ENCODE peak calls at places on chromosomes 5 and 9, in ten cellular contexts. One of them, this sample, is unnamed.

GRCh38 chr9:137156567-137157375 is 13.1 kb downstream of the LRRC26 start:
- DNase-seq in A549: no peak
- DNase-seq in ovary: no peak
- DNase-seq in neural progenitor cell: peak; percentile 61
- DNase-seq in HFF-Myc: no peak
- DNase-seq in fibroblast of pulmonary artery: peak; percentile 50
- DNase-seq in fibroblast of the aortic adventitia: peak; percentile 41
- DNase-seq in mammary epithelial cell: no peak
- DNase-seq in fibroblast of lung: no peak
- DNase-seq in CD8-positive, alpha-beta T cell: peak; percentile 39
- DNase-seq in this sample: no peak

GRCh38 chr9:110526426-110526825 is 53.1 kb downstream of the SVEP1 start:
- DNase-seq in A549: no peak
- DNase-seq in ovary: no peak
- DNase-seq in neural progenitor cell: no peak
- DNase-seq in HFF-Myc: peak; percentile 97
- DNase-seq in fibroblast of pulmonary artery: peak; percentile 85
- DNase-seq in fibroblast of the aortic adventitia: peak; percentile 89
- DNase-seq in mammary epithelial cell: peak; percentile 56
- DNase-seq in fibroblast of lung: peak; percentile 75
- DNase-seq in CD8-positive, alpha-beta T cell: no peak
- DNase-seq in this sample: peak; percentile 84

GRCh38 chr5:157772077-157772613 is 28.6 kb downstream of the LSM11 start:
- DNase-seq in A549: no peak
- DNase-seq in ovary: no peak
- DNase-seq in neural progenitor cell: peak; percentile 7
- DNase-seq in HFF-Myc: no peak
- DNase-seq in fibroblast of pulmonary artery: no peak
- DNase-seq in fibroblast of the aortic adventitia: no peak
- DNase-seq in mammary epithelial cell: no peak
- DNase-seq in fibroblast of lung: no peak
- DNase-seq in CD8-positive, alpha-beta T cell: no peak
- DNase-seq in this sample: no peak

GRCh38 chr5:139708877-139709586 is 60.9 kb downstream of the CXXC5 start:
- DNase-seq in A549: no peak
- DNase-seq in ovary: no peak
- DNase-seq in neural progenitor cell: peak; percentile 84
- DNase-seq in HFF-Myc: no peak
- DNase-seq in fibroblast of pulmonary artery: no peak
- DNase-seq in fibroblast of the aortic adventitia: peak; percentile 54
- DNase-seq in mammary epithelial cell: no peak
- DNase-seq in fibroblast of lung: peak; percentile 76
- DNase-seq in CD8-positive, alpha-beta T cell: no peak
- DNase-seq in this sample: no peak

GRCh38 chr9:109793921-109794320 is 13.9 kb downstream of the PALM2AKAP2 start:
- DNase-seq in A549: no peak
- DNase-seq in ovary: no peak
- DNase-seq in neural progenitor cell: no peak
- DNase-seq in HFF-Myc: no peak
- DNase-seq in fibroblast of pulmonary artery: no peak
- DNase-seq in fibroblast of the aortic adventitia: no peak
- DNase-seq in mammary epithelial cell: no peak
- DNase-seq in fibroblast of lung: no peak
- DNase-seq in CD8-positive, alpha-beta T cell: no peak
- DNase-seq in this sample: no peak

GRCh38 chr9:75184471-75184870 is 96.2 kb downstream of the OSTF1 start:
- DNase-seq in A549: no peak
- DNase-seq in ovary: no peak
- DNase-seq in neural progenitor cell: no peak
- DNase-seq in HFF-Myc: no peak
- DNase-seq in fibroblast of pulmonary artery: no peak
- DNase-seq in fibroblast of the aortic adventitia: no peak
- DNase-seq in mammary epithelial cell: no peak
- DNase-seq in fibroblast of lung: no peak
- DNase-seq in CD8-positive, alpha-beta T cell: no peak
- DNase-seq in this sample: no peak

GRCh38 chr5:156529902-156530301 is 202.9 kb downstream of the SGCD start:
- DNase-seq in A549: no peak
- DNase-seq in ovary: no peak
- DNase-seq in neural progenitor cell: no peak
- DNase-seq in HFF-Myc: no peak
- DNase-seq in fibroblast of pulmonary artery: no peak
- DNase-seq in fibroblast of the aortic adventitia: no peak
- DNase-seq in mammary epithelial cell: no peak
- DNase-seq in fibroblast of lung: no peak
- DNase-seq in CD8-positive, alpha-beta T cell: no peak
- DNase-seq in this sample: no peak

GRCh38 chr5:175461370-175461769 is 17.0 kb upstream of the SFXN1 start:
- DNase-seq in A549: no peak
- DNase-seq in ovary: no peak
- DNase-seq in neural progenitor cell: no peak
- DNase-seq in HFF-Myc: no peak
- DNase-seq in fibroblast of pulmonary artery: no peak
- DNase-seq in fibroblast of the aortic adventitia: no peak
- DNase-seq in mammary epithelial cell: no peak
- DNase-seq in fibroblast of lung: no peak
- DNase-seq in CD8-positive, alpha-beta T cell: no peak
- DNase-seq in this sample: no peak

GRCh38 chr5:172757394-172758010 is 13.5 kb downstream of the DUSP1 start:
- DNase-seq in A549: no peak
- DNase-seq in ovary: no peak
- DNase-seq in neural progenitor cell: no peak
- DNase-seq in HFF-Myc: no peak
- DNase-seq in fibroblast of pulmonary artery: no peak
- DNase-seq in fibroblast of the aortic adventitia: no peak
- DNase-seq in mammary epithelial cell: no peak
- DNase-seq in fibroblast of lung: no peak
- DNase-seq in CD8-positive, alpha-beta T cell: no peak
- DNase-seq in this sample: no peak

GRCh38 chr5:172758836-172759149 is 12.2 kb downstream of the DUSP1 start:
- DNase-seq in A549: no peak
- DNase-seq in ovary: no peak
- DNase-seq in neural progenitor cell: no peak
- DNase-seq in HFF-Myc: no peak
- DNase-seq in fibroblast of pulmonary artery: no peak
- DNase-seq in fibroblast of the aortic adventitia: no peak
- DNase-seq in mammary epithelial cell: no peak
- DNase-seq in fibroblast of lung: no peak
- DNase-seq in CD8-positive, alpha-beta T cell: no peak
- DNase-seq in this sample: no peak

GRCh38 chr5:172760136-172760535 is 10.9 kb downstream of the DUSP1 start:
- DNase-seq in A549: no peak
- DNase-seq in ovary: no peak
- DNase-seq in neural progenitor cell: no peak
- DNase-seq in HFF-Myc: no peak
- DNase-seq in fibroblast of pulmonary artery: no peak
- DNase-seq in fibroblast of the aortic adventitia: no peak
- DNase-seq in mammary epithelial cell: no peak
- DNase-seq in fibroblast of lung: no peak
- DNase-seq in CD8-positive, alpha-beta T cell: no peak
- DNase-seq in this sample: no peak

GRCh38 chr5:172756764-172757393 is 14.1 kb downstream of the DUSP1 start:
- DNase-seq in A549: no peak
- DNase-seq in ovary: no peak
- DNase-seq in neural progenitor cell: no peak
- DNase-seq in HFF-Myc: no peak
- DNase-seq in fibroblast of pulmonary artery: no peak
- DNase-seq in fibroblast of the aortic adventitia: no peak
- DNase-seq in mammary epithelial cell: no peak
- DNase-seq in fibroblast of lung: no peak
- DNase-seq in CD8-positive, alpha-beta T cell: no peak
- DNase-seq in this sample: no peak

DNA sequence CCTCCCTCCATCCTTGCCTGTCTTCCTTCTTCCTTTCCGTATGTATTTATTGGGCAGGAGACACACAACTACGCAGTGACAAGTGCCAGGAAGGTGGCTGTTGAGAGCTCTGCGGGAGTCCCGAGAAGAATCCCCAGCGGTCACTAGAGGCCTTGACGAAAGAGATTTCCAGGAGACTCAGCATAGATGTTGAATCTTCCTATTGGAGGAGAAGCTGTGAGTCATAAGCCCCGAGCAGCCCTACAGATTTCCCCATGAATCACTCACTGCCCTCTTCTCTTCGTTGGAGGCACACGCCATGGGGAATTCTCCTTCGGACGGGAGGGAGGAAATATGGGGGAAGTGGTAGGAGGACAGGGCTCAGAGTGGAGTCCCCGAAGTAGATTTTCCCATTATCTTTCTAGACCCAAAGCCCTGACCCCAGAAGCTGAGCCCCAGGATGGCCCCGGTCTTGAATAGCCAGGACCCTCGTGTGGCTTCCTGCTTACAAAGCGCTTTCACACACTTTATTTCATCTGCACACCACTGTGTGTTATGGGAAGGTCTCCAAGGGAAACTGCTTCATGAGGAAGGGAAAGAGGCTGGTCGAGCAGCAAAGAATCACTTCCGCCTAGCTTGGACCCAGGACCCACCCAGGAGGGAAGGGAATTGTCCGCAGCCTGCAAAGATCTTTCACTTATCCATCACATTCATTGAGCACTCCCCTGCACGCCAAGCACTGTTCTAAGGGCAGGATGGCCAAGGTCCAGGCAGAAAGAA is 12.7 kb downstream of the DUSP1 start:
- DNase-seq in A549: peak; percentile 91
- DNase-seq in ovary: no peak
- DNase-seq in neural progenitor cell: peak; percentile 37
- DNase-seq in HFF-Myc: no peak
- DNase-seq in fibroblast of pulmonary artery: peak; percentile 97
- DNase-seq in fibroblast of the aortic adventitia: peak; percentile 90
- DNase-seq in mammary epithelial cell: peak; percentile 60
- DNase-seq in fibroblast of lung: peak; percentile 97
- DNase-seq in CD8-positive, alpha-beta T cell: no peak
- DNase-seq in this sample: peak; percentile 86
- H3K4me3 ChIP-seq in A549: no peak overlapping the region
- H3K4me3 ChIP-seq in ovary: no peak overlapping the region
- H3K4me3 ChIP-seq in neural progenitor cell: no peak overlapping the region
- H3K4me3 ChIP-seq in HFF-Myc: no peak overlapping the region
- H3K4me3 ChIP-seq in fibroblast of pulmonary artery: no peak overlapping the region
- H3K4me3 ChIP-seq in fibroblast of the aortic adventitia: no peak overlapping the region
- H3K4me3 ChIP-seq in mammary epithelial cell: no peak overlapping the region
- H3K4me3 ChIP-seq in fibroblast of lung: no peak overlapping the region
- H3K4me3 ChIP-seq in CD8-positive, alpha-beta T cell: no peak overlapping the region
- H3K4me3 ChIP-seq in this sample: no peak overlapping the region

GRCh38 chr5:54442271-54442670 is 13.2 kb upstream of the HSPB3 start:
- DNase-seq in A549: no peak
- DNase-seq in ovary: no peak
- DNase-seq in neural progenitor cell: no peak
- DNase-seq in HFF-Myc: no peak
- DNase-seq in fibroblast of pulmonary artery: no peak
- DNase-seq in fibroblast of the aortic adventitia: peak; percentile 20
- DNase-seq in mammary epithelial cell: peak; percentile 44
- DNase-seq in fibroblast of lung: peak; percentile 27
- DNase-seq in CD8-positive, alpha-beta T cell: no peak
- DNase-seq in this sample: no peak

GRCh38 chr5:54440456-54440893 is 15.0 kb upstream of the HSPB3 start:
- DNase-seq in A549: no peak
- DNase-seq in ovary: no peak
- DNase-seq in neural progenitor cell: no peak
- DNase-seq in HFF-Myc: no peak
- DNase-seq in fibroblast of pulmonary artery: no peak
- DNase-seq in fibroblast of the aortic adventitia: no peak
- DNase-seq in mammary epithelial cell: peak; percentile 26
- DNase-seq in fibroblast of lung: no peak
- DNase-seq in CD8-positive, alpha-beta T cell: no peak
- DNase-seq in this sample: no peak

GRCh38 chr5:54446169-54446786 is 9.2 kb upstream of the HSPB3 start:
- DNase-seq in A549: no peak
- DNase-seq in ovary: no peak
- DNase-seq in neural progenitor cell: no peak
- DNase-seq in HFF-Myc: no peak
- DNase-seq in fibroblast of pulmonary artery: no peak
- DNase-seq in fibroblast of the aortic adventitia: peak; percentile 35
- DNase-seq in mammary epithelial cell: no peak
- DNase-seq in fibroblast of lung: no peak
- DNase-seq in CD8-positive, alpha-beta T cell: no peak
- DNase-seq in this sample: no peak

GRCh38 chr5:54445691-54446090 is 9.8 kb upstream of the HSPB3 start:
- DNase-seq in A549: no peak
- DNase-seq in ovary: no peak
- DNase-seq in neural progenitor cell: no peak
- DNase-seq in HFF-Myc: no peak
- DNase-seq in fibroblast of pulmonary artery: no peak
- DNase-seq in fibroblast of the aortic adventitia: no peak
- DNase-seq in mammary epithelial cell: no peak
- DNase-seq in fibroblast of lung: no peak
- DNase-seq in CD8-positive, alpha-beta T cell: no peak
- DNase-seq in this sample: no peak

DNA sequence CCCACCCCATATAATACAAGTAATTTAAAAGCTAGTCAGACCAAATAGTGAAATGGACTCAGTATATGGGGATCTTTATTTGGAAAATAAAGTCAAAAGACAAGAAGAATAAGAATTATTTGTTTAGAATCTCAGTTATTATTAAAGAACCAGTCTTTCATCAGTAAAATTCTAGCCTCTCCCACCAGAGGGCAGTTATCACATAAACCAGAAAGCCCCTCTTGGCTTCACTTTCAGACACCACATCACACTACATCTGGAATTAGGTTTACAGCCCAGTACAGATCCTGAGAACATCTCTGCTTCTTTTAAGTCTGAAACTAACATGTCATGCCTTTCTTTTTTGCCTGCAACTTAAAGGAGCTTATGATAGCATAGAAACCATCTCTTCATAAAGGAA is 12.2 kb upstream of the HSPB3 start:
- DNase-seq in A549: peak; percentile 27
- DNase-seq in ovary: no peak
- DNase-seq in neural progenitor cell: peak; percentile 51
- DNase-seq in HFF-Myc: no peak
- DNase-seq in fibroblast of pulmonary artery: peak; percentile 66
- DNase-seq in fibroblast of the aortic adventitia: peak; percentile 75
- DNase-seq in mammary epithelial cell: peak; percentile 2
- DNase-seq in fibroblast of lung: peak; percentile 25
- DNase-seq in CD8-positive, alpha-beta T cell: no peak
- DNase-seq in this sample: peak; percentile 46
- TF ChIP-seq CTCF in A549: peak; percentile 57
- TF ChIP-seq CTCF in ovary: peak; percentile 14
- TF ChIP-seq CTCF in neural progenitor cell: peak; percentile 61
- TF ChIP-seq CTCF in HFF-Myc: peak; percentile 50
- TF ChIP-seq CTCF in fibroblast of pulmonary artery: peak; percentile 64
- TF ChIP-seq CTCF in fibroblast of the aortic adventitia: peak; percentile 56
- TF ChIP-seq CTCF in mammary epithelial cell: peak; percentile 3
- TF ChIP-seq CTCF in fibroblast of lung: peak; percentile 68
- TF ChIP-seq CTCF in CD8-positive, alpha-beta T cell: peak; percentile 21
- TF ChIP-seq CTCF in this sample: peak; percentile 55

DNA sequence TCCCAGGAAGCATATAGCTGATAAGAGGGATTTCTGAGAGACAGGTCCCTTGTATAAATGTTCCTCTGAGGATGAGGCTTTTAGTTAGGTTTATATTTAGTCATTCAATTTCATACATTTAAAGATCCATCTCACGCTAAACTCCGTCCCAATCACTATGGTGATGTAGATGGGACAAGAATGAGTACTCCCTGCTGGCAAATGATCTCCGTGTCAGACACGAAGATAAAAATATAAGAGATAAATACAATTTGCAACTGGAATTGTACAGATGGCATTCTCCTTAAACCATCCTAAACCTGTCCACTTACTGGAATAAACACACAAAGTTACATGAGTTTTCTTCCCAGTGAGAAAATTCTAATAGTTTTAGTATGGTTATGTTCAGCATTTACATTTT is 233.0 kb downstream of the PRR16 start:
- DNase-seq in A549: no peak
- DNase-seq in ovary: no peak
- DNase-seq in neural progenitor cell: no peak
- DNase-seq in HFF-Myc: no peak
- DNase-seq in fibroblast of pulmonary artery: no peak
- DNase-seq in fibroblast of the aortic adventitia: no peak
- DNase-seq in mammary epithelial cell: no peak
- DNase-seq in fibroblast of lung: no peak
- DNase-seq in CD8-positive, alpha-beta T cell: no peak
- DNase-seq in this sample: no peak
- H3K4me3 ChIP-seq in A549: no peak overlapping the region
- H3K4me3 ChIP-seq in ovary: no peak overlapping the region
- H3K4me3 ChIP-seq in neural progenitor cell: no peak overlapping the region
- H3K4me3 ChIP-seq in HFF-Myc: no peak overlapping the region
- H3K4me3 ChIP-seq in fibroblast of pulmonary artery: no peak overlapping the region
- H3K4me3 ChIP-seq in fibroblast of the aortic adventitia: no peak overlapping the region
- H3K4me3 ChIP-seq in mammary epithelial cell: no peak overlapping the region
- H3K4me3 ChIP-seq in fibroblast of lung: no peak overlapping the region
- H3K4me3 ChIP-seq in CD8-positive, alpha-beta T cell: no peak overlapping the region
- H3K4me3 ChIP-seq in this sample: no peak overlapping the region

GRCh38 chr5:9712506-9713285 is 82.5 kb upstream of the TAS2R1 start:
- DNase-seq in A549: no peak
- DNase-seq in ovary: no peak
- DNase-seq in neural progenitor cell: no peak
- DNase-seq in HFF-Myc: peak; percentile 98
- DNase-seq in fibroblast of pulmonary artery: peak; percentile 23
- DNase-seq in fibroblast of the aortic adventitia: peak; percentile 79
- DNase-seq in mammary epithelial cell: peak; percentile 60
- DNase-seq in fibroblast of lung: peak; percentile 86
- DNase-seq in CD8-positive, alpha-beta T cell: no peak
- DNase-seq in this sample: peak; percentile 9
- TF ChIP-seq CTCF in A549: no peak
- TF ChIP-seq CTCF in ovary: no peak
- TF ChIP-seq CTCF in neural progenitor cell: no peak
- TF ChIP-seq CTCF in HFF-Myc: no peak
- TF ChIP-seq CTCF in fibroblast of pulmonary artery: no peak
- TF ChIP-seq CTCF in fibroblast of the aortic adventitia: no peak
- TF ChIP-seq CTCF in mammary epithelial cell: no peak
- TF ChIP-seq CTCF in fibroblast of lung: no peak
- TF ChIP-seq CTCF in CD8-positive, alpha-beta T cell: no peak
- TF ChIP-seq CTCF in this sample: no peak

This sample was measured in astrocyte of the cerebellum.